ENCODE peak calls at places on chromosomes 4 and X, in five cellular contexts. One of them, this sample, is unnamed.

GRCh38 chrX:129653985-129654651 is 638 bp downstream of the APLN start:
- DNase-seq in GM03348: peak; percentile 39
- DNase-seq in posterior vena cava: peak; percentile 85
- DNase-seq in stimulated activated CD8-positive, alpha-beta memory T cell treated with anti-CD3 and anti-CD28 coated beads, Interleukin-7, amount 100 ng/mL, for 1 hour: no peak
- DNase-seq in omental fat pad: no peak
- DNase-seq in this sample: no peak

GRCh38 chr4:159516556-159516955 is 413.7 kb downstream of the RAPGEF2 start:
- DNase-seq in GM03348: no peak
- DNase-seq in posterior vena cava: no peak
- DNase-seq in stimulated activated CD8-positive, alpha-beta memory T cell treated with anti-CD3 and anti-CD28 coated beads, Interleukin-7, amount 100 ng/mL, for 1 hour: no peak
- DNase-seq in omental fat pad: no peak
- DNase-seq in this sample: no peak

GRCh38 chr4:7658297-7659204 is 223.8 kb upstream of the PSAPL1 start:
- DNase-seq in GM03348: no peak
- DNase-seq in posterior vena cava: no peak
- DNase-seq in stimulated activated CD8-positive, alpha-beta memory T cell treated with anti-CD3 and anti-CD28 coated beads, Interleukin-7, amount 100 ng/mL, for 1 hour: no peak
- DNase-seq in omental fat pad: no peak
- DNase-seq in this sample: no peak

GRCh38 chr4:2085496-2085901 is 26.4 kb downstream of the NAT8L start:
- DNase-seq in GM03348: no peak
- DNase-seq in posterior vena cava: peak; percentile 49
- DNase-seq in stimulated activated CD8-positive, alpha-beta memory T cell treated with anti-CD3 and anti-CD28 coated beads, Interleukin-7, amount 100 ng/mL, for 1 hour: no peak
- DNase-seq in omental fat pad: no peak
- DNase-seq in this sample: no peak

GRCh38 chrX:39899876-39900787 is 197.6 kb downstream of the BCOR start:
- DNase-seq in GM03348: peak; percentile 13
- DNase-seq in posterior vena cava: no peak
- DNase-seq in stimulated activated CD8-positive, alpha-beta memory T cell treated with anti-CD3 and anti-CD28 coated beads, Interleukin-7, amount 100 ng/mL, for 1 hour: no peak
- DNase-seq in omental fat pad: no peak
- DNase-seq in this sample: no peak

GRCh38 chr4:19193274-19193962 is 1058.3 kb upstream of the SLIT2 start:
- DNase-seq in GM03348: no peak
- DNase-seq in posterior vena cava: no peak
- DNase-seq in stimulated activated CD8-positive, alpha-beta memory T cell treated with anti-CD3 and anti-CD28 coated beads, Interleukin-7, amount 100 ng/mL, for 1 hour: no peak
- DNase-seq in omental fat pad: no peak
- DNase-seq in this sample: no peak

GRCh38 chrX:43655961-43656494 is at the start of gene MAOA:
- DNase-seq in GM03348: no peak
- DNase-seq in posterior vena cava: peak; percentile 94
- DNase-seq in stimulated activated CD8-positive, alpha-beta memory T cell treated with anti-CD3 and anti-CD28 coated beads, Interleukin-7, amount 100 ng/mL, for 1 hour: no peak
- DNase-seq in omental fat pad: peak; percentile 41
- DNase-seq in this sample: peak; percentile 8

GRCh38 chr4:150218447-150218846 is 140.2 kb downstream of the DCLK2 start:
- DNase-seq in GM03348: no peak
- DNase-seq in posterior vena cava: no peak
- DNase-seq in stimulated activated CD8-positive, alpha-beta memory T cell treated with anti-CD3 and anti-CD28 coated beads, Interleukin-7, amount 100 ng/mL, for 1 hour: no peak
- DNase-seq in omental fat pad: no peak
- DNase-seq in this sample: no peak

GRCh38 chr4:112982677-112983076 is 66.8 kb upstream of the ANK2 start:
- DNase-seq in GM03348: peak; percentile 12
- DNase-seq in posterior vena cava: no peak
- DNase-seq in stimulated activated CD8-positive, alpha-beta memory T cell treated with anti-CD3 and anti-CD28 coated beads, Interleukin-7, amount 100 ng/mL, for 1 hour: no peak
- DNase-seq in omental fat pad: no peak
- DNase-seq in this sample: no peak

GRCh38 chr4:111530446-111530845 is 614.8 kb upstream of the FAM241A start:
- DNase-seq in GM03348: no peak
- DNase-seq in posterior vena cava: no peak
- DNase-seq in stimulated activated CD8-positive, alpha-beta memory T cell treated with anti-CD3 and anti-CD28 coated beads, Interleukin-7, amount 100 ng/mL, for 1 hour: no peak
- DNase-seq in omental fat pad: no peak
- DNase-seq in this sample: no peak

GRCh38 chr4:127832585-127832984 is 48.1 kb upstream of the PLK4 start:
- DNase-seq in GM03348: no peak
- DNase-seq in posterior vena cava: no peak
- DNase-seq in stimulated activated CD8-positive, alpha-beta memory T cell treated with anti-CD3 and anti-CD28 coated beads, Interleukin-7, amount 100 ng/mL, for 1 hour: no peak
- DNase-seq in omental fat pad: no peak
- DNase-seq in this sample: no peak

GRCh38 chr4:44927361-44928061 is 201.2 kb upstream of the GNPDA2 start:
- DNase-seq in GM03348: peak; percentile 3
- DNase-seq in posterior vena cava: no peak
- DNase-seq in stimulated activated CD8-positive, alpha-beta memory T cell treated with anti-CD3 and anti-CD28 coated beads, Interleukin-7, amount 100 ng/mL, for 1 hour: no peak
- DNase-seq in omental fat pad: no peak
- DNase-seq in this sample: no peak

GRCh38 chr4:38663021-38663800 is 788 bp upstream of the KLF3 start:
- DNase-seq in GM03348: peak; percentile 34
- DNase-seq in posterior vena cava: peak; percentile 89
- DNase-seq in stimulated activated CD8-positive, alpha-beta memory T cell treated with anti-CD3 and anti-CD28 coated beads, Interleukin-7, amount 100 ng/mL, for 1 hour: no peak
- DNase-seq in omental fat pad: no peak
- DNase-seq in this sample: no peak

GRCh38 chrX:1389181-1389992 is 2.5 kb downstream of the SLC25A6 start:
- DNase-seq in GM03348: peak; percentile 1
- DNase-seq in posterior vena cava: peak; percentile 82
- DNase-seq in stimulated activated CD8-positive, alpha-beta memory T cell treated with anti-CD3 and anti-CD28 coated beads, Interleukin-7, amount 100 ng/mL, for 1 hour: no peak
- DNase-seq in omental fat pad: no peak
- DNase-seq in this sample: no peak

GRCh38 chr4:168995537-168996295 is 14.3 kb downstream of the CBR4 start:
- DNase-seq in GM03348: peak; percentile 7
- DNase-seq in posterior vena cava: no peak
- DNase-seq in stimulated activated CD8-positive, alpha-beta memory T cell treated with anti-CD3 and anti-CD28 coated beads, Interleukin-7, amount 100 ng/mL, for 1 hour: no peak
- DNase-seq in omental fat pad: no peak
- DNase-seq in this sample: no peak

GRCh38 chr4:73098713-73099112 is 29.2 kb upstream of the COX18 start:
- DNase-seq in GM03348: no peak
- DNase-seq in posterior vena cava: no peak
- DNase-seq in stimulated activated CD8-positive, alpha-beta memory T cell treated with anti-CD3 and anti-CD28 coated beads, Interleukin-7, amount 100 ng/mL, for 1 hour: no peak
- DNase-seq in omental fat pad: no peak
- DNase-seq in this sample: no peak

GRCh38 chrX:45006002-45006800 is 133.2 kb downstream of the KDM6A start:
- DNase-seq in GM03348: peak; percentile 1
- DNase-seq in posterior vena cava: no peak
- DNase-seq in stimulated activated CD8-positive, alpha-beta memory T cell treated with anti-CD3 and anti-CD28 coated beads, Interleukin-7, amount 100 ng/mL, for 1 hour: no peak
- DNase-seq in omental fat pad: no peak
- DNase-seq in this sample: no peak

GRCh38 chr4:169663894-169664293 is 43.5 kb downstream of the CLCN3 start:
- DNase-seq in GM03348: no peak
- DNase-seq in posterior vena cava: no peak
- DNase-seq in stimulated activated CD8-positive, alpha-beta memory T cell treated with anti-CD3 and anti-CD28 coated beads, Interleukin-7, amount 100 ng/mL, for 1 hour: no peak
- DNase-seq in omental fat pad: no peak
- DNase-seq in this sample: no peak

GRCh38 chr4:34935739-34936138 is 1308.6 kb downstream of the ARAP2 start:
- DNase-seq in GM03348: no peak
- DNase-seq in posterior vena cava: no peak
- DNase-seq in stimulated activated CD8-positive, alpha-beta memory T cell treated with anti-CD3 and anti-CD28 coated beads, Interleukin-7, amount 100 ng/mL, for 1 hour: no peak
- DNase-seq in omental fat pad: no peak
- DNase-seq in this sample: no peak

GRCh38 chrX:39967348-39967747 is 130.4 kb downstream of the BCOR start:
- DNase-seq in GM03348: no peak
- DNase-seq in posterior vena cava: no peak
- DNase-seq in stimulated activated CD8-positive, alpha-beta memory T cell treated with anti-CD3 and anti-CD28 coated beads, Interleukin-7, amount 100 ng/mL, for 1 hour: no peak
- DNase-seq in omental fat pad: no peak
- DNase-seq in this sample: no peak

GRCh38 chr4:86032476-86033022 is 327.3 kb downstream of the MAPK10 start:
- DNase-seq in GM03348: peak; percentile 82
- DNase-seq in posterior vena cava: no peak
- DNase-seq in stimulated activated CD8-positive, alpha-beta memory T cell treated with anti-CD3 and anti-CD28 coated beads, Interleukin-7, amount 100 ng/mL, for 1 hour: no peak
- DNase-seq in omental fat pad: no peak
- DNase-seq in this sample: no peak

GRCh38 chrX:68387786-68388185 is 45.5 kb downstream of the OPHN1 start:
- DNase-seq in GM03348: peak; percentile 5
- DNase-seq in posterior vena cava: no peak
- DNase-seq in stimulated activated CD8-positive, alpha-beta memory T cell treated with anti-CD3 and anti-CD28 coated beads, Interleukin-7, amount 100 ng/mL, for 1 hour: no peak
- DNase-seq in omental fat pad: no peak
- DNase-seq in this sample: no peak

GRCh38 chr4:1843852-1844251 is 12.1 kb downstream of the LETM1 start:
- DNase-seq in GM03348: no peak
- DNase-seq in posterior vena cava: no peak
- DNase-seq in stimulated activated CD8-positive, alpha-beta memory T cell treated with anti-CD3 and anti-CD28 coated beads, Interleukin-7, amount 100 ng/mL, for 1 hour: no peak
- DNase-seq in omental fat pad: no peak
- DNase-seq in this sample: no peak

GRCh38 chr4:76943129-76943620 is 6.4 kb upstream of the SEPTIN11 start:
- DNase-seq in GM03348: peak; percentile 68
- DNase-seq in posterior vena cava: no peak
- DNase-seq in stimulated activated CD8-positive, alpha-beta memory T cell treated with anti-CD3 and anti-CD28 coated beads, Interleukin-7, amount 100 ng/mL, for 1 hour: no peak
- DNase-seq in omental fat pad: no peak
- DNase-seq in this sample: no peak

GRCh38 chr4:126790633-126791032 is 842.1 kb upstream of the INTU start:
- DNase-seq in GM03348: peak; percentile 30
- DNase-seq in posterior vena cava: no peak
- DNase-seq in stimulated activated CD8-positive, alpha-beta memory T cell treated with anti-CD3 and anti-CD28 coated beads, Interleukin-7, amount 100 ng/mL, for 1 hour: no peak
- DNase-seq in omental fat pad: no peak
- DNase-seq in this sample: no peak

GRCh38 chr4:1018147-1019020 is 7.0 kb downstream of the FGFRL1 start:
- DNase-seq in GM03348: no peak
- DNase-seq in posterior vena cava: no peak
- DNase-seq in stimulated activated CD8-positive, alpha-beta memory T cell treated with anti-CD3 and anti-CD28 coated beads, Interleukin-7, amount 100 ng/mL, for 1 hour: no peak
- DNase-seq in omental fat pad: no peak
- DNase-seq in this sample: no peak

GRCh38 chr4:157702821-157703220 is 470.0 kb downstream of the GASK1B start:
- DNase-seq in GM03348: no peak
- DNase-seq in posterior vena cava: no peak
- DNase-seq in stimulated activated CD8-positive, alpha-beta memory T cell treated with anti-CD3 and anti-CD28 coated beads, Interleukin-7, amount 100 ng/mL, for 1 hour: no peak
- DNase-seq in omental fat pad: no peak
- DNase-seq in this sample: no peak

GRCh38 chr4:184384810-184385557 is 89.4 kb downstream of the IRF2 start:
- DNase-seq in GM03348: no peak
- DNase-seq in posterior vena cava: no peak
- DNase-seq in stimulated activated CD8-positive, alpha-beta memory T cell treated with anti-CD3 and anti-CD28 coated beads, Interleukin-7, amount 100 ng/mL, for 1 hour: no peak
- DNase-seq in omental fat pad: no peak
- DNase-seq in this sample: no peak

GRCh38 chr4:27702710-27703431 is 842.2 kb downstream of the STIM2 start:
- DNase-seq in GM03348: peak; percentile 4
- DNase-seq in posterior vena cava: no peak
- DNase-seq in stimulated activated CD8-positive, alpha-beta memory T cell treated with anti-CD3 and anti-CD28 coated beads, Interleukin-7, amount 100 ng/mL, for 1 hour: no peak
- DNase-seq in omental fat pad: no peak
- DNase-seq in this sample: no peak

GRCh38 chr4:80183196-80184052 is 13.9 kb upstream of the PRDM8 start:
- DNase-seq in GM03348: peak; percentile 62
- DNase-seq in posterior vena cava: peak; percentile 79
- DNase-seq in stimulated activated CD8-positive, alpha-beta memory T cell treated with anti-CD3 and anti-CD28 coated beads, Interleukin-7, amount 100 ng/mL, for 1 hour: no peak
- DNase-seq in omental fat pad: no peak
- DNase-seq in this sample: peak; percentile 27

GRCh38 chr4:39046243-39046642 is 14.0 kb upstream of the TMEM156 start:
- DNase-seq in GM03348: no peak
- DNase-seq in posterior vena cava: no peak
- DNase-seq in stimulated activated CD8-positive, alpha-beta memory T cell treated with anti-CD3 and anti-CD28 coated beads, Interleukin-7, amount 100 ng/mL, for 1 hour: no peak
- DNase-seq in omental fat pad: no peak
- DNase-seq in this sample: no peak

GRCh38 chrX:20527458-20528099 is 260.9 kb upstream of the RPS6KA3 start:
- DNase-seq in GM03348: peak; percentile 21
- DNase-seq in posterior vena cava: no peak
- DNase-seq in stimulated activated CD8-positive, alpha-beta memory T cell treated with anti-CD3 and anti-CD28 coated beads, Interleukin-7, amount 100 ng/mL, for 1 hour: no peak
- DNase-seq in omental fat pad: no peak
- DNase-seq in this sample: no peak

GRCh38 chr4:89357346-89357745 is 49.7 kb upstream of the GPRIN3 start:
- DNase-seq in GM03348: no peak
- DNase-seq in posterior vena cava: no peak
- DNase-seq in stimulated activated CD8-positive, alpha-beta memory T cell treated with anti-CD3 and anti-CD28 coated beads, Interleukin-7, amount 100 ng/mL, for 1 hour: no peak
- DNase-seq in omental fat pad: no peak
- DNase-seq in this sample: no peak

GRCh38 chr4:155207534-155208257 is 740 bp upstream of the NPY2R start:
- DNase-seq in GM03348: peak; percentile 13
- DNase-seq in posterior vena cava: peak; percentile 62
- DNase-seq in stimulated activated CD8-positive, alpha-beta memory T cell treated with anti-CD3 and anti-CD28 coated beads, Interleukin-7, amount 100 ng/mL, for 1 hour: no peak
- DNase-seq in omental fat pad: no peak
- DNase-seq in this sample: no peak

GRCh38 chr4:184126800-184127199 is 90.9 kb downstream of the ENPP6 start:
- DNase-seq in GM03348: no peak
- DNase-seq in posterior vena cava: no peak
- DNase-seq in stimulated activated CD8-positive, alpha-beta memory T cell treated with anti-CD3 and anti-CD28 coated beads, Interleukin-7, amount 100 ng/mL, for 1 hour: no peak
- DNase-seq in omental fat pad: no peak
- DNase-seq in this sample: no peak

GRCh38 chrX:54043696-54044125 is 562 bp downstream of the PHF8 start:
- DNase-seq in GM03348: peak; percentile 45
- DNase-seq in posterior vena cava: no peak
- DNase-seq in stimulated activated CD8-positive, alpha-beta memory T cell treated with anti-CD3 and anti-CD28 coated beads, Interleukin-7, amount 100 ng/mL, for 1 hour: no peak
- DNase-seq in omental fat pad: no peak
- DNase-seq in this sample: peak; percentile 26